ENCODE peak calls at places on chromosomes 13 and 19, in eight cellular contexts. E, Q, A, P, G, S, J and V are unnamed samples.

GRCh38 chr13:42305503-42305902 is 33.6 kb downstream of the AKAP11 start:
- DNase-seq in E (peak; percentile 45), Q (peak; percentile 2), A (no peak), P (no peak), G (no peak), S (no peak), J (no peak), V (no peak)

GRCh38 chr19:58538257-58539168 is 5.4 kb upstream of the TRIM28 start:
- DNase-seq in E (no peak), Q (no peak), A (peak; percentile 65), P (peak; percentile 24), G (peak; percentile 48), S (no peak), J (peak; percentile 61), V (peak; percentile 19)

GRCh38 chr13:112734696-112735547 is 45.1 kb downstream of the ATP11A start:
- DNase-seq in E (no peak), Q (peak; percentile 18), A (no peak), P (no peak), G (no peak), S (no peak), J (no peak), V (no peak)

GRCh38 chr13:40458283-40459031 is 208.0 kb downstream of the FOXO1 start:
- DNase-seq in E (no peak), Q (no peak), A (peak; percentile 22), P (no peak), G (no peak), S (no peak), J (no peak), V (no peak)

GRCh38 chr13:94333131-94333820 is 146.2 kb downstream of the DCT start:
- DNase-seq in E (no peak), Q (peak; percentile 43), A (no peak), P (no peak), G (no peak), S (no peak), J (no peak), V (no peak)

GRCh38 chr13:57748096-57748495 is 116.6 kb downstream of the PCDH17 start:
- DNase-seq in E (peak; percentile 58), Q (no peak), A (no peak), P (no peak), G (no peak), S (no peak), J (no peak), V (no peak)

GRCh38 chr19:29478578-29479565 is 46.9 kb upstream of the VSTM2B start:
- DNase-seq in E (no peak), Q (no peak), A (no peak), P (no peak), G (no peak), S (no peak), J (no peak), V (peak; percentile 35)

GRCh38 chr13:99425485-99426341 is 75.6 kb upstream of the TM9SF2 start:
- DNase-seq in E (no peak), Q (no peak), A (peak; percentile 91), P (no peak), G (peak; percentile 62), S (no peak), J (peak; percentile 44), V (peak; percentile 94)

GRCh38 chr13:26325876-26326275 is 71.9 kb downstream of the CDK8 start:
- DNase-seq in E (peak; percentile 12), Q (peak; percentile 4), A (no peak), P (no peak), G (no peak), S (peak; percentile 14), J (no peak), V (peak; percentile 1)

GRCh38 chr19:38194061-38194701 is 29.8 kb downstream of the DPF1 start:
- DNase-seq in E (no peak), Q (no peak), A (no peak), P (no peak), G (no peak), S (no peak), J (no peak), V (no peak)

GRCh38 chr13:59266478-59267063 is 897.2 kb downstream of the DIAPH3 start:
- DNase-seq in E (peak; percentile 14), Q (no peak), A (no peak), P (no peak), G (no peak), S (peak; percentile 24), J (no peak), V (no peak)

GRCh38 chr19:35975608-35976214 is 19.3 kb upstream of the SDHAF1 start:
- DNase-seq in E (peak; percentile 33), Q (peak; percentile 26), A (no peak), P (no peak), G (peak; percentile 34), S (peak; percentile 38), J (no peak), V (no peak)

GRCh38 chr19:35978271-35978670 is 16.7 kb upstream of the SDHAF1 start:
- DNase-seq in E (no peak), Q (no peak), A (no peak), P (no peak), G (no peak), S (no peak), J (no peak), V (no peak)

GRCh38 chr19:35978832-35979365 is 16.1 kb upstream of the SDHAF1 start:
- DNase-seq in E (no peak), Q (no peak), A (no peak), P (no peak), G (no peak), S (no peak), J (no peak), V (no peak)

GRCh38 chr19:35973487-35973886 is 21.5 kb upstream of the SDHAF1 start:
- DNase-seq in E (no peak), Q (no peak), A (no peak), P (no peak), G (no peak), S (no peak), J (no peak), V (no peak)

DNA sequence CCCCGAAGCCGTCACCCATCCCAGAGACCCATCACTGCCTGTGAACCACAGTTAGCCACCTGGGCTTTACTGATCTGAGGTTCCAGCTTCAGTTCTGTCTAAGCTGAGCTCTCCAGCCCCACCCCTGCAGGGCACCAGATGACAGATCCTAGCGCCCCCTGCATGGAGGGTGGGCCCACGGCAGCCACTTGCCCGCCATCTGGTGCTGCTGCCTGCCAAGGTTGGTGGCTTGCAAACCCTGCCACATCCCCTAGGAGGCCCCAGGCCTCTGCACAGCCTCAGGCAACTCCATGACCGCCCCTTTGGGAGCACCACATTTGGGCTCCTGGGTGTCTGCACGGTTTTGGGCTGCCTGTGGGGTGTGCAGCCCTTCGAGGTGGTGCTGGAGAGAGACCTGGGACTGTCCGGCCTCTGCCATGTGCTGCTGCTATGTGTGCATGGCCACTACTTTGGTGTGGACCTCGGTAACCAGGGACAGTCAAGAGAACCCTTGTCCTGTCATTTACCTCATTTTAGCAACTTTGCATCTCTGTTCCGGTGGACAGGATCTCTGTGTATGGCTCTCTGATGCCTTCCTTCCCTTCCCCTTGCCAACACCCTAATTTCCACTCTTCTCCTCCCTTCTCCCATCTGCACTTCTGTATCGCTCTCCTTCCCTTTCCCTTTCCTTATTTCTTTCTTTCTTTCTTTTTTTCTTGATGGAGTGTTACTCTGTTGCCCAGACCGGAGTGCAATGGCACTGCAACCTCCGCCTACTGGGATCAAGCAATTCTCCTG is 17.4 kb upstream of the SDHAF1 start:
- DNase-seq in E (no peak), Q (no peak), A (no peak), P (no peak), G (peak; percentile 39), S (no peak), J (no peak), V (peak; percentile 59)
- TF ChIP-seq CTCF in E (no peak), Q (peak; percentile 10), A (no peak), P (no peak), G (no peak), S (peak; percentile 32), J (no peak), V (peak; percentile 28)

DNA sequence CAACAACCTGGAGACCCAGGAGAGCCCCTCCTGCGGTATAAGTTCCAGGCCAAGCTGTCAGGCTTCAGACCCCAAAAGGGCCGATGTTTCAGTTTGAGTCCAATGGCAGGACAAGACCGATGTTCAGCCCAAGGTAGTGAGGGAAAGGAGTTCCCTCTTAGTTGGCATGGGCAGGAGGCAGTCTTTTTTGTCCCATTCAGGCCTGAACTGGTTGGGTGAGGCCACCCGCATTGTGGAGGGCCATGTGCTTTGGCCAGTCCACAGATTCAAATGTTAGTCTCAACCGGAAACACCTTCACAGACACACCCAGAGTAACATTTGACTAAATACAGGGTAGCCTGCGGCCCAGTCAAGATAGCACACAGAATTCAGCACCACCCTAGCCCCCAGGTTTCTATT is 89.6 kb upstream of the ANKRD10 start:
- DNase-seq in E (no peak), Q (no peak), A (no peak), P (no peak), G (no peak), S (no peak), J (no peak), V (no peak)
- H3K4me3 ChIP-seq in E (no peak overlapping the region), Q (no peak overlapping the region), A (no peak overlapping the region), P (no peak overlapping the region), G (no peak overlapping the region), S (no peak overlapping the region), J (no peak overlapping the region), V (no peak overlapping the region)

DNA sequence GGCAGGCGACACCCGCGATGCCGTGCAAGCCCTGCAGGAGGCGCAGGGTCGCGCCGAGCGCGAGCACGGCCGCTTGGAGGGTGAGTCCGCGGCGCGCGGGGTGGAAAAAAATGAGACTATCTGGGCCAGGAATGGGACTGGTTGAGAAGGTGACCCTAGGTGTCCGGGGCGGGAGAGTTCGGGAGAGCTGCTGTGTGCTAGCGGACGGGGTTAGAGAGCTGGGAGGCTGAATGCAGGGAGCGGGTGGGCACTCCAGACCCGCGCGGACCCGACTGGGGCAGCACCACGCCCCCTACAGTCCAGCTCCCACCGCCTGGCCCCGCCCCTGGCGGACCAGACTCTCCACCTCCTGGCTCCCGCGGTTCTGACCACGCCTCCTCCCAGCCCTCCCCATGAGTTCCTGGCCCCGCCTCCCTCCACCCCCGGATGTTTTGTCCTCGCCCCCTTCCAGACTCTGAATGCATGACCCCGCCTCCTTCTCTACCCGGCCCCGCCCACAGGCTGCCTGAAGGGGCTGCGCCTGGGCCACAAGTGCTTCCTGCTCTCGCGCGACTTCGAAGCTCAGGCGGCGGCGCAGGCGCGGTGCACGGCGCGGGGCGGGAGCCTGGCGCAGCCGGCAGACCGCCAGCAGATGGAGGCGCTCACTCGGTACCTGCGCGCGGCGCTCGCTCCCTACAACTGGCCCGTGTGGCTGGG is 1.5 kb downstream of the CLEC11A start:
- DNase-seq in E (peak; percentile 98), Q (peak; percentile 99), A (peak; percentile 97), P (peak; percentile 97), G (peak; percentile 97), S (peak; percentile 98), J (peak; percentile 100), V (peak; percentile 98)
- TF ChIP-seq CTCF in E (peak; percentile 44), Q (peak; percentile 77), A (peak; percentile 59), P (peak; percentile 70), G (peak; percentile 71), S (peak; percentile 44), J (peak; percentile 69), V (peak; percentile 60)

DNA sequence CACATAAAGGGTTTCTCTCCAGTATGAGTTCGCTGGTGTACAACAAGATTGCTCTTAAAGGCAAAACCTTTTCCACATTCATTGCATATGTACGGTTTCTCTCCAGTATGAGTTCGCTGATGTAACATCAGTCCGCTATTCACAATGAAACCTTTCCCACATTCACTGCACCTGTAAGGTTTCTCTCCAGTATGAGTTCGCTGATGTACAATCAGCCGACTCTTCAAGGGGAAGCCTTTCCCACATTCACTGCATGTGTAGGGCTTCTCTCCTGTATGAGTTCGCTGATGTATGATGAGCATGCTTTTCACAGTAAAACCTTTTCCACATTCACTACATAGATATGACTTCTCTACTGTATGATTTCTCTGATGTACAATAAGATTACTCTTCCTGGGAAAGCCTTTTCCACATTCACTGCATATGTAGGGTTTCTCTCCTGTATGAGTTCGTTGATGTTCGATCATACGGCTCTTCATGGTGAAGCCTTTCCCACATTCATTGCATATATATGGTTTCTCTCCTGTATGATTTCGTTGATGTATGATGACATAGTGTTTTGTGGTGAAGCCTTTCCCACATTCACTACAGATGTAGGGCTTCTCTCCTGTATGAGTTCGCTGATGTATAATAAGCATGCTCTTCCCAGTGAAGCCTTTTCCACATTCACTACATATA is 6.0 kb upstream of the ZNF614 start:
- DNase-seq in E (peak; percentile 35), Q (peak; percentile 8), A (no peak), P (no peak), G (no peak), S (peak; percentile 26), J (no peak), V (no peak)
- H3K4me3 ChIP-seq in E (no peak overlapping the region), Q (no peak overlapping the region), A (no peak overlapping the region), P (no peak overlapping the region), G (peak overlapping the region; percentile 0), S (no peak overlapping the region), J (no peak overlapping the region), V (no peak overlapping the region)